ENCODE peak calls at places on chromosomes 7 and 10, in seven cellular contexts. One of them, this sample, is unnamed.

GRCh38 chr7:146074195-146074765 is 42.3 kb upstream of the CNTNAP2 start:
- DNase-seq in PC-9: no peak
- DNase-seq in brain microvascular endothelial cell: no peak
- DNase-seq in RWPE1: no peak
- DNase-seq in lower lobe of right lung: no peak
- DNase-seq in cardiac muscle cell: peak; percentile 4
- DNase-seq in tibial artery: no peak
- DNase-seq in this sample: no peak

GRCh38 chr7:22859676-22860290 is 37.1 kb upstream of the TOMM7 start:
- DNase-seq in PC-9: no peak
- DNase-seq in brain microvascular endothelial cell: peak; percentile 42
- DNase-seq in RWPE1: peak; percentile 46
- DNase-seq in lower lobe of right lung: no peak
- DNase-seq in cardiac muscle cell: no peak
- DNase-seq in tibial artery: no peak
- DNase-seq in this sample: peak; percentile 82

GRCh38 chr10:92891885-92892705 is 43.8 kb downstream of the EXOC6 start:
- DNase-seq in PC-9: peak; percentile 95
- DNase-seq in brain microvascular endothelial cell: peak; percentile 84
- DNase-seq in RWPE1: peak; percentile 92
- DNase-seq in lower lobe of right lung: peak; percentile 50
- DNase-seq in cardiac muscle cell: peak; percentile 46
- DNase-seq in tibial artery: no peak
- DNase-seq in this sample: peak; percentile 87

GRCh38 chr10:116753759-116754158 is 11.4 kb upstream of the HSPA12A start:
- DNase-seq in PC-9: no peak
- DNase-seq in brain microvascular endothelial cell: peak; percentile 49
- DNase-seq in RWPE1: peak; percentile 61
- DNase-seq in lower lobe of right lung: no peak
- DNase-seq in cardiac muscle cell: no peak
- DNase-seq in tibial artery: peak; percentile 89
- DNase-seq in this sample: peak; percentile 39

GRCh38 chr10:1243486-1244182 is 187.4 kb downstream of the WDR37 start:
- DNase-seq in PC-9: no peak
- DNase-seq in brain microvascular endothelial cell: no peak
- DNase-seq in RWPE1: no peak
- DNase-seq in lower lobe of right lung: no peak
- DNase-seq in cardiac muscle cell: no peak
- DNase-seq in tibial artery: no peak
- DNase-seq in this sample: no peak

GRCh38 chr10:111993321-111993720 is 190.2 kb downstream of the GPAM start:
- DNase-seq in PC-9: no peak
- DNase-seq in brain microvascular endothelial cell: no peak
- DNase-seq in RWPE1: no peak
- DNase-seq in lower lobe of right lung: no peak
- DNase-seq in cardiac muscle cell: no peak
- DNase-seq in tibial artery: no peak
- DNase-seq in this sample: no peak

GRCh38 chr10:6563075-6563474 is 17.0 kb downstream of the PRKCQ start:
- DNase-seq in PC-9: no peak
- DNase-seq in brain microvascular endothelial cell: no peak
- DNase-seq in RWPE1: no peak
- DNase-seq in lower lobe of right lung: no peak
- DNase-seq in cardiac muscle cell: no peak
- DNase-seq in tibial artery: no peak
- DNase-seq in this sample: no peak

GRCh38 chr10:78820007-78820362 is 248.8 kb upstream of the ZMIZ1 start:
- DNase-seq in PC-9: no peak
- DNase-seq in brain microvascular endothelial cell: no peak
- DNase-seq in RWPE1: no peak
- DNase-seq in lower lobe of right lung: no peak
- DNase-seq in cardiac muscle cell: no peak
- DNase-seq in tibial artery: no peak
- DNase-seq in this sample: no peak

GRCh38 chr7:134885967-134886352 is 100.3 kb upstream of the AGBL3 start:
- DNase-seq in PC-9: peak; percentile 78
- DNase-seq in brain microvascular endothelial cell: peak; percentile 65
- DNase-seq in RWPE1: peak; percentile 41
- DNase-seq in lower lobe of right lung: no peak
- DNase-seq in cardiac muscle cell: no peak
- DNase-seq in tibial artery: no peak
- DNase-seq in this sample: no peak

GRCh38 chr10:35216303-35216905 is 89.8 kb downstream of the CREM start:
- DNase-seq in PC-9: no peak
- DNase-seq in brain microvascular endothelial cell: no peak
- DNase-seq in RWPE1: no peak
- DNase-seq in lower lobe of right lung: peak; percentile 52
- DNase-seq in cardiac muscle cell: no peak
- DNase-seq in tibial artery: peak; percentile 74
- DNase-seq in this sample: no peak

GRCh38 chr7:138828302-138828701 is 30.3 kb upstream of the ATP6V0A4 start:
- DNase-seq in PC-9: no peak
- DNase-seq in brain microvascular endothelial cell: no peak
- DNase-seq in RWPE1: no peak
- DNase-seq in lower lobe of right lung: no peak
- DNase-seq in cardiac muscle cell: no peak
- DNase-seq in tibial artery: no peak
- DNase-seq in this sample: no peak

GRCh38 chr10:24235471-24235870 is 26.5 kb downstream of the KIAA1217 start:
- DNase-seq in PC-9: no peak
- DNase-seq in brain microvascular endothelial cell: no peak
- DNase-seq in RWPE1: no peak
- DNase-seq in lower lobe of right lung: no peak
- DNase-seq in cardiac muscle cell: no peak
- DNase-seq in tibial artery: no peak
- DNase-seq in this sample: no peak

GRCh38 chr7:133315332-133316040 is 62.6 kb downstream of the EXOC4 start:
- DNase-seq in PC-9: no peak
- DNase-seq in brain microvascular endothelial cell: no peak
- DNase-seq in RWPE1: no peak
- DNase-seq in lower lobe of right lung: no peak
- DNase-seq in cardiac muscle cell: no peak
- DNase-seq in tibial artery: no peak
- DNase-seq in this sample: no peak

GRCh38 chr10:72096115-72097000 is 8.0 kb upstream of the SPOCK2 start:
- DNase-seq in PC-9: peak; percentile 52
- DNase-seq in brain microvascular endothelial cell: peak; percentile 53
- DNase-seq in RWPE1: no peak
- DNase-seq in lower lobe of right lung: no peak
- DNase-seq in cardiac muscle cell: no peak
- DNase-seq in tibial artery: no peak
- DNase-seq in this sample: no peak

GRCh38 chr7:111424768-111425167 is 137.5 kb downstream of the IMMP2L start:
- DNase-seq in PC-9: peak; percentile 80
- DNase-seq in brain microvascular endothelial cell: peak; percentile 4
- DNase-seq in RWPE1: peak; percentile 4
- DNase-seq in lower lobe of right lung: no peak
- DNase-seq in cardiac muscle cell: no peak
- DNase-seq in tibial artery: no peak
- DNase-seq in this sample: no peak

GRCh38 chr10:110141747-110142625 is 65.4 kb upstream of the MXI1 start:
- DNase-seq in PC-9: no peak
- DNase-seq in brain microvascular endothelial cell: no peak
- DNase-seq in RWPE1: peak; percentile 30
- DNase-seq in lower lobe of right lung: peak; percentile 63
- DNase-seq in cardiac muscle cell: peak; percentile 38
- DNase-seq in tibial artery: no peak
- DNase-seq in this sample: no peak

GRCh38 chr10:110142965-110143364 is 64.4 kb upstream of the MXI1 start:
- DNase-seq in PC-9: no peak
- DNase-seq in brain microvascular endothelial cell: no peak
- DNase-seq in RWPE1: no peak
- DNase-seq in lower lobe of right lung: no peak
- DNase-seq in cardiac muscle cell: no peak
- DNase-seq in tibial artery: no peak
- DNase-seq in this sample: no peak

GRCh38 chr10:110138197-110138812 is 69.1 kb upstream of the MXI1 start:
- DNase-seq in PC-9: peak; percentile 41
- DNase-seq in brain microvascular endothelial cell: peak; percentile 16
- DNase-seq in RWPE1: peak; percentile 51
- DNase-seq in lower lobe of right lung: no peak
- DNase-seq in cardiac muscle cell: peak; percentile 78
- DNase-seq in tibial artery: no peak
- DNase-seq in this sample: no peak

GRCh38 chr10:110144526-110144925 is 62.9 kb upstream of the MXI1 start:
- DNase-seq in PC-9: no peak
- DNase-seq in brain microvascular endothelial cell: no peak
- DNase-seq in RWPE1: no peak
- DNase-seq in lower lobe of right lung: no peak
- DNase-seq in cardiac muscle cell: no peak
- DNase-seq in tibial artery: no peak
- DNase-seq in this sample: no peak

GRCh38 chr10:110141185-110141584 is 66.2 kb upstream of the MXI1 start:
- DNase-seq in PC-9: no peak
- DNase-seq in brain microvascular endothelial cell: peak; percentile 24
- DNase-seq in RWPE1: no peak
- DNase-seq in lower lobe of right lung: no peak
- DNase-seq in cardiac muscle cell: no peak
- DNase-seq in tibial artery: no peak
- DNase-seq in this sample: peak; percentile 16
- H3K27ac ChIP-seq in PC-9: no peak overlapping the region
- H3K27ac ChIP-seq in brain microvascular endothelial cell: no peak overlapping the region
- H3K27ac ChIP-seq in RWPE1: no peak overlapping the region
- H3K27ac ChIP-seq in lower lobe of right lung: no peak overlapping the region
- H3K27ac ChIP-seq in cardiac muscle cell: no peak overlapping the region
- H3K27ac ChIP-seq in tibial artery: no peak overlapping the region
- H3K27ac ChIP-seq in this sample: peak overlapping the region; percentile 33

DNA sequence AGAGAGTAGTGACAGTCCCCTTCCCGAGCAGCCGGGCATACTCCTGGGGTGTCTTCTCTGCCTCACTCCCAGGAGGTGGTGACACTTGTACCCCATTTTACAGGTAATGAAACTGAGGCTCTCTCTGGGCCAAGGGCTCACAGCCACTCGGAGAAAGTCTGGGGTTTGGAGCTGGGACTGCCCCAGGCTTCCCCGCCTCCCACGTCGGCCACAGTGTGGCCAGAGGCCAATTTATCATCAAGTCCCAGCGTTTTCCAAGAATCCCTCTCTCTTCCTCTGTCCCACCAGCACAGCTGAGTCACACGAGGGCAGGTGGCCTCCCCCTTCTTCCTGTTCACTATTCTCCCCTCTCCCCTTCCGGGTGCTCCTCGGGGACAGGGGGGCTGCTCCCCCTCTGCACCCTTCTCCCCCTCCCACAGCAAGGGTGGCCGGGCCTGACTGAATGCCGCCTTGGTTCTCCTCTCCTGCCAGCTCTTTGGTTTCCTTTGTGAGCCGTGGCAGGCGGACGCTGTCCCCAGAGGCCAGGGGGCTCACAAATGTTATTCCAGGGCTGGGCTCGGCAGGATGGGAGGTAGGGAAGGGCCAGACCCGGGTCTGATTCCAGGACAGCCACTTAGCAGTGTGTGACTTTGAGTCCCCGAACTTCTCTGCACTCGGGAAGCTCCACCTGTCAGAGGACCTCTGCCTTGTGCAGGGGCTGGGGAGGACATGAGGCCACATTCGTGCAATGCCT is 17.7 kb downstream of the CLIP2 start:
- DNase-seq in PC-9: no peak
- DNase-seq in brain microvascular endothelial cell: peak; percentile 43
- DNase-seq in RWPE1: peak; percentile 29
- DNase-seq in lower lobe of right lung: no peak
- DNase-seq in cardiac muscle cell: no peak
- DNase-seq in tibial artery: peak; percentile 81
- DNase-seq in this sample: no peak
- H3K27ac ChIP-seq in PC-9: no peak overlapping the region
- H3K27ac ChIP-seq in brain microvascular endothelial cell: no peak overlapping the region
- H3K27ac ChIP-seq in RWPE1: peak overlapping the region; percentile 98
- H3K27ac ChIP-seq in lower lobe of right lung: no peak overlapping the region
- H3K27ac ChIP-seq in cardiac muscle cell: no peak overlapping the region
- H3K27ac ChIP-seq in tibial artery: peak overlapping the region; percentile 58
- H3K27ac ChIP-seq in this sample: no peak overlapping the region

GRCh38 chr7:234712-235553 is 42.6 kb downstream of the FAM20C start:
- DNase-seq in PC-9: peak; percentile 94
- DNase-seq in brain microvascular endothelial cell: no peak
- DNase-seq in RWPE1: peak; percentile 72
- DNase-seq in lower lobe of right lung: peak; percentile 78
- DNase-seq in cardiac muscle cell: no peak
- DNase-seq in tibial artery: peak; percentile 89
- DNase-seq in this sample: peak; percentile 8

GRCh38 chr7:233456-234035 is 41.2 kb downstream of the FAM20C start:
- DNase-seq in PC-9: no peak
- DNase-seq in brain microvascular endothelial cell: no peak
- DNase-seq in RWPE1: no peak
- DNase-seq in lower lobe of right lung: no peak
- DNase-seq in cardiac muscle cell: no peak
- DNase-seq in tibial artery: no peak
- DNase-seq in this sample: no peak

GRCh38 chr7:235576-236395 is 43.4 kb downstream of the FAM20C start:
- DNase-seq in PC-9: peak; percentile 82
- DNase-seq in brain microvascular endothelial cell: no peak
- DNase-seq in RWPE1: no peak
- DNase-seq in lower lobe of right lung: peak; percentile 67
- DNase-seq in cardiac muscle cell: no peak
- DNase-seq in tibial artery: peak; percentile 84
- DNase-seq in this sample: no peak

GRCh38 chr7:232571-233455 is 40.4 kb downstream of the FAM20C start:
- DNase-seq in PC-9: no peak
- DNase-seq in brain microvascular endothelial cell: peak; percentile 67
- DNase-seq in RWPE1: no peak
- DNase-seq in lower lobe of right lung: no peak
- DNase-seq in cardiac muscle cell: no peak
- DNase-seq in tibial artery: peak; percentile 90
- DNase-seq in this sample: no peak

GRCh38 chr7:234041-234711 is 41.8 kb downstream of the FAM20C start:
- DNase-seq in PC-9: no peak
- DNase-seq in brain microvascular endothelial cell: no peak
- DNase-seq in RWPE1: no peak
- DNase-seq in lower lobe of right lung: no peak
- DNase-seq in cardiac muscle cell: no peak
- DNase-seq in tibial artery: peak; percentile 90
- DNase-seq in this sample: no peak
- H3K27ac ChIP-seq in PC-9: peak overlapping the region; percentile 64
- H3K27ac ChIP-seq in brain microvascular endothelial cell: peak overlapping the region; percentile 45
- H3K27ac ChIP-seq in RWPE1: peak overlapping the region; percentile 79
- H3K27ac ChIP-seq in lower lobe of right lung: peak overlapping the region; percentile 87
- H3K27ac ChIP-seq in cardiac muscle cell: no peak overlapping the region
- H3K27ac ChIP-seq in tibial artery: peak overlapping the region; percentile 88
- H3K27ac ChIP-seq in this sample: no peak overlapping the region

GRCh38 chr7:153939654-153940053 is 112.5 kb upstream of the DPP6 start:
- DNase-seq in PC-9: no peak
- DNase-seq in brain microvascular endothelial cell: no peak
- DNase-seq in RWPE1: no peak
- DNase-seq in lower lobe of right lung: no peak
- DNase-seq in cardiac muscle cell: no peak
- DNase-seq in tibial artery: no peak
- DNase-seq in this sample: no peak
- H3K27ac ChIP-seq in PC-9: no peak overlapping the region
- H3K27ac ChIP-seq in brain microvascular endothelial cell: no peak overlapping the region
- H3K27ac ChIP-seq in RWPE1: no peak overlapping the region
- H3K27ac ChIP-seq in lower lobe of right lung: no peak overlapping the region
- H3K27ac ChIP-seq in cardiac muscle cell: no peak overlapping the region
- H3K27ac ChIP-seq in tibial artery: no peak overlapping the region
- H3K27ac ChIP-seq in this sample: no peak overlapping the region

GRCh38 chr10:132538031-132538789 is 623 bp downstream of the INPP5A start:
- DNase-seq in PC-9: no peak
- DNase-seq in brain microvascular endothelial cell: no peak
- DNase-seq in RWPE1: no peak
- DNase-seq in lower lobe of right lung: peak; percentile 62
- DNase-seq in cardiac muscle cell: no peak
- DNase-seq in tibial artery: peak; percentile 68
- DNase-seq in this sample: no peak
- H3K27ac ChIP-seq in PC-9: no peak overlapping the region
- H3K27ac ChIP-seq in brain microvascular endothelial cell: peak overlapping the region; percentile 37
- H3K27ac ChIP-seq in RWPE1: peak overlapping the region; percentile 78
- H3K27ac ChIP-seq in lower lobe of right lung: peak overlapping the region; percentile 80
- H3K27ac ChIP-seq in cardiac muscle cell: no peak overlapping the region
- H3K27ac ChIP-seq in tibial artery: peak overlapping the region; percentile 89
- H3K27ac ChIP-seq in this sample: no peak overlapping the region

This sample was measured in epithelial cell of prostate.